ENCODE peak calls at places on chromosomes 2 and 18, in eight cellular contexts. D is CD4-positive, alpha-beta memory T cell; J is effector memory CD4-positive, alpha-beta T cell; B is NT2/D1; E is tibial artery; A is neural progenitor cell; Q is right cardiac atrium; R is heart left ventricle. I is an unnamed sample.

GRCh38 chr2:240377366-240377765 is 58.1 kb upstream of the GPC1 start:
- DNase-seq in B (no peak), E (no peak), J (no peak), A (no peak), R (no peak), Q (no peak), D (no peak), I (no peak)

GRCh38 chr2:95277246-95277906 is 3.1 kb downstream of the PROM2 start:
- DNase-seq in R (peak; percentile 46), D (no peak), E (no peak), Q (no peak), J (no peak), B (no peak), A (no peak), I (no peak)

GRCh38 chr2:121236650-121237049 is 48.4 kb downstream of the TFCP2L1 start:
- DNase-seq in D (no peak), E (no peak), Q (no peak), J (no peak), B (no peak), R (no peak), A (no peak), I (no peak)

GRCh38 chr2:240567137-240567871 is 980 bp upstream of the RNPEPL1 start:
- DNase-seq in J (peak; percentile 45), R (peak; percentile 58), A (no peak), D (peak; percentile 42), B (no peak), E (peak; percentile 34), Q (peak; percentile 26), I (peak; percentile 31)

GRCh38 chr2:223884399-223884798 is 47.0 kb upstream of the AP1S3 start:
- DNase-seq in D (no peak), E (no peak), J (no peak), A (no peak), R (no peak), B (no peak), Q (no peak), I (no peak)

GRCh38 chr2:27379840-27380625 is 501 bp downstream of the ZNF513 start:
- DNase-seq in D (peak; percentile 23), J (peak; percentile 37), R (peak; percentile 89), B (no peak), A (no peak), E (peak; percentile 79), Q (peak; percentile 83), I (peak; percentile 70)

GRCh38 chr2:223100061-223100511 is 48.1 kb downstream of the KCNE4 start:
- DNase-seq in R (peak; percentile 80), D (no peak), A (no peak), Q (peak; percentile 72), E (peak; percentile 49), J (no peak), B (no peak), I (peak; percentile 80)

GRCh38 chr2:21381421-21381820 is 257.7 kb downstream of the TDRD15 start:
- DNase-seq in B (no peak), J (no peak), Q (no peak), D (no peak), A (no peak), R (no peak), E (no peak), I (no peak)

GRCh38 chr2:72827999-72828646 is 2.3 kb upstream of the EXOC6B start:
- DNase-seq in R (no peak), J (no peak), E (no peak), D (no peak), A (no peak), B (peak; percentile 9), Q (no peak), I (no peak)

GRCh38 chr2:46300406-46300832 is 3.2 kb downstream of the EPAS1 start:
- DNase-seq in E (no peak), D (no peak), R (no peak), Q (no peak), A (no peak), J (no peak), B (no peak), I (no peak)

GRCh38 chr2:241833938-241834852 is 24.5 kb downstream of the PDCD1 start:
- DNase-seq in J (no peak), R (peak; percentile 36), D (no peak), A (no peak), Q (no peak), E (peak; percentile 19), B (no peak), I (no peak)

GRCh38 chr2:236168110-236169067 is at the start of gene GBX2:
- DNase-seq in A (peak; percentile 95), J (no peak), Q (peak; percentile 40), D (no peak), R (no peak), E (no peak), B (no peak), I (no peak)

GRCh38 chr18:23627325-23627724 is 35.4 kb downstream of the ANKRD29 start:
- DNase-seq in D (no peak), R (no peak), J (no peak), A (no peak), B (no peak), Q (no peak), E (no peak), I (no peak)

GRCh38 chr2:145075454-145076062 is 555.6 kb upstream of the ZEB2 start:
- DNase-seq in B (no peak), E (no peak), A (no peak), J (no peak), R (no peak), Q (no peak), D (no peak), I (no peak)

GRCh38 chr2:157895531-157895930 is 19.4 kb upstream of the ACVR1 start:
- DNase-seq in A (no peak), E (no peak), Q (no peak), J (no peak), R (no peak), B (no peak), D (no peak), I (no peak)

GRCh38 chr2:25159947-25160346 is 8.4 kb downstream of the POMC start:
- DNase-seq in J (no peak), D (no peak), B (peak; percentile 57), Q (no peak), A (peak; percentile 73), E (no peak), R (no peak), I (no peak)

GRCh38 chr2:72745679-72746368 is 80.0 kb downstream of the EXOC6B start:
- DNase-seq in B (peak; percentile 65), J (no peak), D (peak; percentile 17), Q (no peak), R (no peak), E (no peak), A (peak; percentile 78), I (no peak)

GRCh38 chr2:138028538-138028937 is 64.3 kb downstream of the HNMT start:
- DNase-seq in D (no peak), Q (no peak), E (no peak), A (no peak), B (no peak), R (no peak), J (no peak), I (no peak)

GRCh38 chr2:36238126-36238525 is 117.5 kb upstream of the CRIM1 start:
- DNase-seq in E (no peak), D (no peak), B (no peak), A (no peak), R (no peak), Q (no peak), J (no peak), I (no peak)

GRCh38 chr2:187435078-187435477 is 13.0 kb downstream of the CALCRL start:
- DNase-seq in B (no peak), A (no peak), R (no peak), Q (no peak), D (no peak), J (no peak), E (no peak), I (no peak)

GRCh38 chr2:133326651-133327397 is 241.4 kb downstream of the NCKAP5 start:
- DNase-seq in Q (no peak), D (no peak), A (peak; percentile 4), E (no peak), B (no peak), R (no peak), J (no peak), I (no peak)

GRCh38 chr2:97992836-97993825 is 2.6 kb downstream of the TMEM131 start:
- DNase-seq in A (no peak), E (no peak), D (no peak), Q (no peak), B (no peak), R (no peak), J (no peak), I (no peak)

GRCh38 chr2:205003288-205003687 is 458.0 kb downstream of the PARD3B start:
- DNase-seq in D (no peak), R (no peak), Q (no peak), J (no peak), A (no peak), B (no peak), E (no peak), I (no peak)
- H3K9me3 ChIP-seq in D (no peaks in the 10 kb centered on the region), R (peaks cover 4% of the 10 kb centered on the region), Q (no peaks in the 10 kb centered on the region), J (no peaks in the 10 kb centered on the region), A (no peaks in the 10 kb centered on the region), B (peaks cover 5% of the 10 kb centered on the region), E (peaks cover 8% of the 10 kb centered on the region), I (no peaks in the 10 kb centered on the region)

DNA sequence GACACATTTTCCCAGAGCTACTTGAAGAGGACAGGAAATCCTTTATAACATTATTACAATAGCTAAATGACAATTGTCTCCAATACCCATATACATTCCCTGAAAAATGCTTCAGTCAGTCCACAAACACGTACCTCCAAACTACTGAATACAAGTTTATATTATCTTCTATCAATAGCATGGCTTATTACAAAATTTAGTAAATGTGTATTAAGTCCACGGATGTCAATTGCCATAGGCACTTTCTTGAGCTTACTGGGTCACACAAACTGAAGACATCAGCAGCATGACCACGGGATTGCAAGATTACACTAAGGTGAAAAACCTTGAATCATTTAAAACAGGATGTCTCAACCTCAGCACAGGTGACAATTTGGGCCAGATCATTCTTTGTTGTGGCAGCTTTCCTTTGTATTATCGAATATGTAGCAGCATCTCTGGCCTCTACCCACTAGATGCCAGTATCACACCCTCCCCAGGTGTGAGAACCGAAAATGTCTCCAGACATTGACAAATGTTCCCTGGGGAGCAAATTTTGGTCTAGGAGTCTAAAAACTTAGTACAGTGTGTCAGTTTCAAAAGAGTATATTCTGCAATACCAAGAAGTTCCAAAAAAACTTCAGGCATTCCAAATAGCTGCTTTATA is 1.4 kb downstream of the MBD2 start:
- DNase-seq in B (no peak), D (peak; percentile 79), Q (no peak), A (peak; percentile 16), J (peak; percentile 58), R (no peak), E (no peak), I (no peak)
- H3K4me1 ChIP-seq in B (no peaks in the 10 kb centered on the region), D (peaks cover 59% of the 10 kb centered on the region), Q (no peaks in the 10 kb centered on the region), A (peaks cover 25% of the 10 kb centered on the region), J (peaks cover 15% of the 10 kb centered on the region), R (peaks cover 13% of the 10 kb centered on the region), E (peaks cover 15% of the 10 kb centered on the region), I (no peaks in the 10 kb centered on the region)

DNA sequence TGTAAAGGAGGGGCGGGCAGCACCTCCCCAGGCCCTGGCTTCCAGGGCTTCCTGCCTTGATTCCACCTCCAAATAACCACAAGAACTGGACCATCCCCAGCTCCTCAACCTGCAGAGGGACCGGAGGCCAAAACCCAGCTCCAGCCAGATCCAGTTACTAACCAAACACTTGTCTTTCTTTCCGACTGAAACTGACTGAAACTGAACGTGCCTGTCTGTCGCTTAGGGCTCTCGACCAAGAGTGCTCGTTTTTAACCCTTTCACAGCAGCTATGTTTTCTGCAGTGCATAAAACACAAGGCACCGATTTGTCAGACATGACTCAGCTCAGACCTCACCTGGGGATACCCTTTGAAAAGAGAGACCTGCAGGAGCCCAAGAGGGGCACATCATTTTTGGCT is 249.9 kb upstream of the SIX2 start:
- DNase-seq in R (no peak), B (no peak), A (no peak), J (no peak), E (no peak), D (no peak), Q (no peak), I (no peak)
- H3K9me3 ChIP-seq in R (no peaks in the 10 kb centered on the region), B (no peaks in the 10 kb centered on the region), A (no peaks in the 10 kb centered on the region), J (no peaks in the 10 kb centered on the region), E (no peaks in the 10 kb centered on the region), D (no peaks in the 10 kb centered on the region), Q (no peaks in the 10 kb centered on the region), I (no peaks in the 10 kb centered on the region)

GRCh38 chr2:64260093-64260808 is 116.0 kb upstream of the PELI1 start:
- DNase-seq in B (no peak), Q (no peak), E (no peak), J (no peak), D (no peak), R (no peak), A (no peak), I (no peak)
- H3K4me1 ChIP-seq in B (no peaks in the 10 kb centered on the region), Q (peaks cover 4% of the 10 kb centered on the region), E (no peaks in the 10 kb centered on the region), J (no peaks in the 10 kb centered on the region), D (peaks cover 11% of the 10 kb centered on the region), R (peaks cover 11% of the 10 kb centered on the region), A (peaks cover 20% of the 10 kb centered on the region), I (no peaks in the 10 kb centered on the region)

I was measured in uterus.